ENCODE peak calls at places on chromosomes 11 and 22, in seven cellular contexts. One of them, this sample, is unnamed.

GRCh38 chr22:20155330-20156041 is 4.6 kb upstream of the CCDC188 start:
- DNase-seq in transverse colon: no peak
- DNase-seq in spleen: peak
- DNase-seq in breast epithelium: no peak
- DNase-seq in GM23338: no peak
- DNase-seq in esophagus muscularis mucosa: no peak
- DNase-seq in HL-60: peak
- DNase-seq in this sample: no peak

GRCh38 chr11:2769779-2770555 is 70.2 kb upstream of the KCNQ1OT1 start:
- DNase-seq in transverse colon: no peak
- DNase-seq in spleen: peak
- DNase-seq in breast epithelium: peak
- DNase-seq in GM23338: no peak
- DNase-seq in esophagus muscularis mucosa: peak
- DNase-seq in HL-60: no peak
- DNase-seq in this sample: peak

GRCh38 chr22:50403701-50404101 is 60.6 kb downstream of the PPP6R2 start:
- DNase-seq in transverse colon: peak
- DNase-seq in spleen: peak
- DNase-seq in breast epithelium: no peak
- DNase-seq in GM23338: no peak
- DNase-seq in esophagus muscularis mucosa: no peak
- DNase-seq in HL-60: no peak
- DNase-seq in this sample: no peak

GRCh38 chr11:18563090-18563730 is 25.3 kb downstream of the UEVLD start:
- DNase-seq in transverse colon: no peak
- DNase-seq in spleen: no peak
- DNase-seq in breast epithelium: no peak
- DNase-seq in GM23338: no peak
- DNase-seq in esophagus muscularis mucosa: no peak
- DNase-seq in HL-60: no peak
- DNase-seq in this sample: no peak

GRCh38 chr11:130999992-131000770 is 83.9 kb upstream of the SNX19 start:
- DNase-seq in transverse colon: no peak
- DNase-seq in spleen: no peak
- DNase-seq in breast epithelium: no peak
- DNase-seq in GM23338: no peak
- DNase-seq in esophagus muscularis mucosa: no peak
- DNase-seq in HL-60: no peak
- DNase-seq in this sample: no peak

GRCh38 chr22:43185860-43186261 is 1.1 kb downstream of the TTLL12 start:
- DNase-seq in transverse colon: peak
- DNase-seq in spleen: no peak
- DNase-seq in breast epithelium: peak
- DNase-seq in GM23338: peak
- DNase-seq in esophagus muscularis mucosa: no peak
- DNase-seq in HL-60: no peak
- DNase-seq in this sample: no peak

GRCh38 chr11:45110562-45110961 is 35.9 kb upstream of the PRDM11 start:
- DNase-seq in transverse colon: peak
- DNase-seq in spleen: no peak
- DNase-seq in breast epithelium: no peak
- DNase-seq in GM23338: peak
- DNase-seq in esophagus muscularis mucosa: peak
- DNase-seq in HL-60: peak
- DNase-seq in this sample: no peak

GRCh38 chr11:2768471-2769408 is 68.9 kb upstream of the KCNQ1OT1 start:
- DNase-seq in transverse colon: no peak
- DNase-seq in spleen: peak
- DNase-seq in breast epithelium: peak
- DNase-seq in GM23338: no peak
- DNase-seq in esophagus muscularis mucosa: peak
- DNase-seq in HL-60: no peak
- DNase-seq in this sample: peak

GRCh38 chr11:69035150-69035958 is 13.4 kb upstream of the TPCN2 start:
- DNase-seq in transverse colon: no peak
- DNase-seq in spleen: no peak
- DNase-seq in breast epithelium: no peak
- DNase-seq in GM23338: no peak
- DNase-seq in esophagus muscularis mucosa: no peak
- DNase-seq in HL-60: no peak
- DNase-seq in this sample: no peak

GRCh38 chr22:27986937-27987336 is 67.9 kb upstream of the PITPNB start:
- DNase-seq in transverse colon: no peak
- DNase-seq in spleen: no peak
- DNase-seq in breast epithelium: no peak
- DNase-seq in GM23338: no peak
- DNase-seq in esophagus muscularis mucosa: no peak
- DNase-seq in HL-60: no peak
- DNase-seq in this sample: no peak

GRCh38 chr11:14904745-14905103 is 12.7 kb upstream of the CYP2R1 start:
- DNase-seq in transverse colon: peak
- DNase-seq in spleen: peak
- DNase-seq in breast epithelium: peak
- DNase-seq in GM23338: peak
- DNase-seq in esophagus muscularis mucosa: peak
- DNase-seq in HL-60: no peak
- DNase-seq in this sample: peak

GRCh38 chr11:46260161-46260560 is 17.3 kb upstream of the CREB3L1 start:
- DNase-seq in transverse colon: no peak
- DNase-seq in spleen: no peak
- DNase-seq in breast epithelium: no peak
- DNase-seq in GM23338: no peak
- DNase-seq in esophagus muscularis mucosa: no peak
- DNase-seq in HL-60: no peak
- DNase-seq in this sample: no peak

GRCh38 chr11:120906752-120907151 is 117.2 kb upstream of the TBCEL start:
- DNase-seq in transverse colon: no peak
- DNase-seq in spleen: peak
- DNase-seq in breast epithelium: no peak
- DNase-seq in GM23338: no peak
- DNase-seq in esophagus muscularis mucosa: no peak
- DNase-seq in HL-60: no peak
- DNase-seq in this sample: no peak

GRCh38 chr11:73217810-73218105 is 323 bp upstream of the P2RY2 start:
- DNase-seq in transverse colon: no peak
- DNase-seq in spleen: no peak
- DNase-seq in breast epithelium: no peak
- DNase-seq in GM23338: no peak
- DNase-seq in esophagus muscularis mucosa: no peak
- DNase-seq in HL-60: no peak
- DNase-seq in this sample: no peak

GRCh38 chr11:50214376-50214775 is 181.7 kb downstream of the OR4C45 start:
- DNase-seq in transverse colon: no peak
- DNase-seq in spleen: no peak
- DNase-seq in breast epithelium: no peak
- DNase-seq in GM23338: no peak
- DNase-seq in esophagus muscularis mucosa: peak
- DNase-seq in HL-60: no peak
- DNase-seq in this sample: no peak

GRCh38 chr11:12606597-12606996 is 67.6 kb upstream of the TEAD1 start:
- DNase-seq in transverse colon: no peak
- DNase-seq in spleen: no peak
- DNase-seq in breast epithelium: no peak
- DNase-seq in GM23338: no peak
- DNase-seq in esophagus muscularis mucosa: no peak
- DNase-seq in HL-60: no peak
- DNase-seq in this sample: no peak

GRCh38 chr22:30490399-30490798 is 15.1 kb downstream of the SEC14L4 start:
- DNase-seq in transverse colon: no peak
- DNase-seq in spleen: no peak
- DNase-seq in breast epithelium: no peak
- DNase-seq in GM23338: peak
- DNase-seq in esophagus muscularis mucosa: no peak
- DNase-seq in HL-60: no peak
- DNase-seq in this sample: no peak

GRCh38 chr11:44729718-44730117 is 3.0 kb downstream of the TSPAN18 start:
- DNase-seq in transverse colon: no peak
- DNase-seq in spleen: no peak
- DNase-seq in breast epithelium: no peak
- DNase-seq in GM23338: no peak
- DNase-seq in esophagus muscularis mucosa: no peak
- DNase-seq in HL-60: no peak
- DNase-seq in this sample: no peak

GRCh38 chr22:30021881-30022619 is 58.2 kb upstream of the HORMAD2 start:
- DNase-seq in transverse colon: no peak
- DNase-seq in spleen: no peak
- DNase-seq in breast epithelium: no peak
- DNase-seq in GM23338: no peak
- DNase-seq in esophagus muscularis mucosa: no peak
- DNase-seq in HL-60: no peak
- DNase-seq in this sample: no peak

GRCh38 chr11:113256431-113257227 is 57.8 kb upstream of the TTC12 start:
- DNase-seq in transverse colon: no peak
- DNase-seq in spleen: no peak
- DNase-seq in breast epithelium: no peak
- DNase-seq in GM23338: no peak
- DNase-seq in esophagus muscularis mucosa: no peak
- DNase-seq in HL-60: no peak
- DNase-seq in this sample: no peak

GRCh38 chr22:50467773-50468440 is 6.9 kb downstream of the SBF1 start:
- DNase-seq in transverse colon: no peak
- DNase-seq in spleen: no peak
- DNase-seq in breast epithelium: no peak
- DNase-seq in GM23338: no peak
- DNase-seq in esophagus muscularis mucosa: no peak
- DNase-seq in HL-60: no peak
- DNase-seq in this sample: no peak

GRCh38 chr11:45083544-45084087 is 62.8 kb upstream of the PRDM11 start:
- DNase-seq in transverse colon: no peak
- DNase-seq in spleen: no peak
- DNase-seq in breast epithelium: no peak
- DNase-seq in GM23338: peak
- DNase-seq in esophagus muscularis mucosa: no peak
- DNase-seq in HL-60: no peak
- DNase-seq in this sample: no peak

GRCh38 chr11:67347964-67348749 is 5.2 kb downstream of the POLD4 start:
- DNase-seq in transverse colon: no peak
- DNase-seq in spleen: no peak
- DNase-seq in breast epithelium: no peak
- DNase-seq in GM23338: no peak
- DNase-seq in esophagus muscularis mucosa: no peak
- DNase-seq in HL-60: no peak
- DNase-seq in this sample: peak
- TF ChIP-seq POLR2AphosphoS5 in transverse colon: no peak
- TF ChIP-seq POLR2AphosphoS5 in spleen: no peak
- TF ChIP-seq POLR2AphosphoS5 in breast epithelium: no peak
- TF ChIP-seq POLR2AphosphoS5 in GM23338: no peak
- TF ChIP-seq POLR2AphosphoS5 in esophagus muscularis mucosa: no peak
- TF ChIP-seq POLR2AphosphoS5 in HL-60: no peak
- TF ChIP-seq POLR2AphosphoS5 in this sample: no peak

GRCh38 chr22:39029227-39029626 is 8.3 kb downstream of the APOBEC3D start:
- DNase-seq in transverse colon: no peak
- DNase-seq in spleen: no peak
- DNase-seq in breast epithelium: no peak
- DNase-seq in GM23338: no peak
- DNase-seq in esophagus muscularis mucosa: no peak
- DNase-seq in HL-60: no peak
- DNase-seq in this sample: no peak

GRCh38 chr22:39026509-39027150 is 5.7 kb downstream of the APOBEC3D start:
- DNase-seq in transverse colon: no peak
- DNase-seq in spleen: no peak
- DNase-seq in breast epithelium: no peak
- DNase-seq in GM23338: no peak
- DNase-seq in esophagus muscularis mucosa: no peak
- DNase-seq in HL-60: no peak
- DNase-seq in this sample: no peak

GRCh38 chr22:39028281-39028680 is 7.4 kb downstream of the APOBEC3D start:
- DNase-seq in transverse colon: no peak
- DNase-seq in spleen: no peak
- DNase-seq in breast epithelium: no peak
- DNase-seq in GM23338: no peak
- DNase-seq in esophagus muscularis mucosa: no peak
- DNase-seq in HL-60: no peak
- DNase-seq in this sample: no peak

GRCh38 chr22:39027717-39028116 is 6.8 kb downstream of the APOBEC3D start:
- DNase-seq in transverse colon: no peak
- DNase-seq in spleen: no peak
- DNase-seq in breast epithelium: no peak
- DNase-seq in GM23338: no peak
- DNase-seq in esophagus muscularis mucosa: no peak
- DNase-seq in HL-60: no peak
- DNase-seq in this sample: no peak

GRCh38 chr22:39030705-39031104 is 9.8 kb downstream of the APOBEC3D start:
- DNase-seq in transverse colon: no peak
- DNase-seq in spleen: no peak
- DNase-seq in breast epithelium: no peak
- DNase-seq in GM23338: no peak
- DNase-seq in esophagus muscularis mucosa: no peak
- DNase-seq in HL-60: no peak
- DNase-seq in this sample: no peak
- TF ChIP-seq CTCF in transverse colon: no peak
- TF ChIP-seq CTCF in spleen: no peak
- TF ChIP-seq CTCF in breast epithelium: no peak
- TF ChIP-seq CTCF in GM23338: no peak
- TF ChIP-seq CTCF in esophagus muscularis mucosa: no peak
- TF ChIP-seq CTCF in HL-60: no peak
- TF ChIP-seq CTCF in this sample: no peak

DNA sequence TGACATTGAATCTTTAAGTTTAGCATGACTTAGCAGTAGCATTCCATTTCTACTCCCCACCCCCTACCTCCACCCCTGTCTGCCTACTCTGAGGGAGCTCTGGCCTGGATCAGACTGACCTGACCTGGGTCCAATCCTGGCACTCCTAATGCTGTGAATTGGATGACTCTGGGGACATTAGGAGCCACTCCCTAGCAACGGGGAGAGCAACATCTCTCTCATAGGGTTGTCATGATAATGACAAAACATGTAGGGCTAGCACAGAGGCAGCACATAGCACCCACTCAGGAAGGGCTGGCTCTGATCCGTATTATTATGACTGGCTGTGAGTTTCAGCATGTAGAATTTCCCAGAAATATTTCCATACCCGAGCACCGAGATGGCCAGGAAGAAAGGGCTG is 40.5 kb downstream of the CABIN1 start:
- DNase-seq in transverse colon: no peak
- DNase-seq in spleen: no peak
- DNase-seq in breast epithelium: no peak
- DNase-seq in GM23338: no peak
- DNase-seq in esophagus muscularis mucosa: no peak
- DNase-seq in HL-60: no peak
- DNase-seq in this sample: no peak
- TF ChIP-seq POLR2AphosphoS5 in transverse colon: no peak
- TF ChIP-seq POLR2AphosphoS5 in spleen: no peak
- TF ChIP-seq POLR2AphosphoS5 in breast epithelium: no peak
- TF ChIP-seq POLR2AphosphoS5 in GM23338: no peak
- TF ChIP-seq POLR2AphosphoS5 in esophagus muscularis mucosa: no peak
- TF ChIP-seq POLR2AphosphoS5 in HL-60: no peak
- TF ChIP-seq POLR2AphosphoS5 in this sample: no peak

GRCh38 chr11:723120-723883 is 17.3 kb downstream of the EPS8L2 start:
- DNase-seq in transverse colon: peak
- DNase-seq in spleen: no peak
- DNase-seq in breast epithelium: no peak
- DNase-seq in GM23338: peak
- DNase-seq in esophagus muscularis mucosa: no peak
- DNase-seq in HL-60: no peak
- DNase-seq in this sample: no peak
- TF ChIP-seq CTCF in transverse colon: peak
- TF ChIP-seq CTCF in spleen: peak
- TF ChIP-seq CTCF in breast epithelium: peak
- TF ChIP-seq CTCF in GM23338: peak
- TF ChIP-seq CTCF in esophagus muscularis mucosa: peak
- TF ChIP-seq CTCF in HL-60: peak
- TF ChIP-seq CTCF in this sample: peak

GRCh38 chr11:5605849-5606248 is 9.4 kb downstream of the TRIM6 start:
- DNase-seq in transverse colon: no peak
- DNase-seq in spleen: no peak
- DNase-seq in breast epithelium: no peak
- DNase-seq in GM23338: no peak
- DNase-seq in esophagus muscularis mucosa: no peak
- DNase-seq in HL-60: no peak
- DNase-seq in this sample: no peak
- TF ChIP-seq POLR2AphosphoS5 in transverse colon: no peak
- TF ChIP-seq POLR2AphosphoS5 in spleen: no peak
- TF ChIP-seq POLR2AphosphoS5 in breast epithelium: no peak
- TF ChIP-seq POLR2AphosphoS5 in GM23338: no peak
- TF ChIP-seq POLR2AphosphoS5 in esophagus muscularis mucosa: no peak
- TF ChIP-seq POLR2AphosphoS5 in HL-60: no peak
- TF ChIP-seq POLR2AphosphoS5 in this sample: no peak